ENCODE peak calls at places on chromosomes 2 and 18, in four cellular contexts. J is A549, E is GM12878, Z is HepG2. C is an unnamed sample.
A peak's percentile ranks its signal among the peaks of the same experiment; 100 is the strongest.

GRCh38 chr2:14272396-14273077 is 360.0 kb upstream of the LRATD1 start:
- DNase-seq in E (no peak), Z (no peak), J (no peak), C (no peak)

GRCh38 chr18:12423820-12424219 is 16.1 kb downstream of the PRELID3A start:
- DNase-seq in Z (no peak), E (no peak), J (no peak), C (no peak)

GRCh38 chr2:45860136-45861106 is 208.9 kb downstream of the PRKCE start:
- DNase-seq in E (no peak), Z (peak; percentile 16), J (no peak), C (no peak)

GRCh38 chr2:130805613-130806012 is 31.1 kb upstream of the ARHGEF4 start:
- DNase-seq in E (no peak), J (no peak), Z (no peak), C (no peak)

GRCh38 chr2:167857406-167857805 is 390.0 kb downstream of the STK39 start:
- DNase-seq in J (no peak), E (no peak), Z (no peak), C (no peak)

GRCh38 chr2:53208815-53209214 is 558.8 kb upstream of the CHAC2 start:
- DNase-seq in E (no peak), J (no peak), Z (no peak), C (no peak)

GRCh38 chr2:66872926-66873714 is 438.2 kb downstream of the MEIS1 start:
- DNase-seq in Z (no peak), J (no peak), E (no peak), C (no peak)

GRCh38 chr18:23401400-23402347 is 51.4 kb upstream of the RIOK3 start:
- DNase-seq in J (no peak), E (no peak), Z (peak; percentile 81), C (no peak)

GRCh38 chr18:23135679-23136325 is 517 bp downstream of the CABLES1 start:
- DNase-seq in Z (no peak), E (no peak), J (no peak), C (no peak)

GRCh38 chr2:101704816-101705565 is 7.5 kb downstream of the MAP4K4 start:
- DNase-seq in Z (no peak), E (no peak), J (no peak), C (no peak)

GRCh38 chr2:38581193-38582147 is 21.3 kb downstream of the HNRNPLL start:
- DNase-seq in J (no peak), Z (peak; percentile 80), E (peak; percentile 23), C (peak; percentile 24)

GRCh38 chr2:36294290-36294689 is 61.3 kb upstream of the CRIM1 start:
- DNase-seq in E (no peak), J (no peak), Z (no peak), C (no peak)

GRCh38 chr2:209929369-209929768 is 73.1 kb upstream of the RPE start:
- DNase-seq in E (no peak), Z (no peak), J (no peak), C (no peak)

GRCh38 chr2:209936106-209936663 is 66.3 kb upstream of the RPE start:
- DNase-seq in J (no peak), E (no peak), Z (no peak), C (no peak)

GRCh38 chr2:209937893-209938292 is 64.5 kb upstream of the RPE start:
- DNase-seq in E (no peak), J (no peak), Z (peak; percentile 5), C (no peak)

GRCh38 chr2:209938906-209939305 is 63.5 kb upstream of the RPE start:
- DNase-seq in E (no peak), Z (no peak), J (no peak), C (no peak)

DNA sequence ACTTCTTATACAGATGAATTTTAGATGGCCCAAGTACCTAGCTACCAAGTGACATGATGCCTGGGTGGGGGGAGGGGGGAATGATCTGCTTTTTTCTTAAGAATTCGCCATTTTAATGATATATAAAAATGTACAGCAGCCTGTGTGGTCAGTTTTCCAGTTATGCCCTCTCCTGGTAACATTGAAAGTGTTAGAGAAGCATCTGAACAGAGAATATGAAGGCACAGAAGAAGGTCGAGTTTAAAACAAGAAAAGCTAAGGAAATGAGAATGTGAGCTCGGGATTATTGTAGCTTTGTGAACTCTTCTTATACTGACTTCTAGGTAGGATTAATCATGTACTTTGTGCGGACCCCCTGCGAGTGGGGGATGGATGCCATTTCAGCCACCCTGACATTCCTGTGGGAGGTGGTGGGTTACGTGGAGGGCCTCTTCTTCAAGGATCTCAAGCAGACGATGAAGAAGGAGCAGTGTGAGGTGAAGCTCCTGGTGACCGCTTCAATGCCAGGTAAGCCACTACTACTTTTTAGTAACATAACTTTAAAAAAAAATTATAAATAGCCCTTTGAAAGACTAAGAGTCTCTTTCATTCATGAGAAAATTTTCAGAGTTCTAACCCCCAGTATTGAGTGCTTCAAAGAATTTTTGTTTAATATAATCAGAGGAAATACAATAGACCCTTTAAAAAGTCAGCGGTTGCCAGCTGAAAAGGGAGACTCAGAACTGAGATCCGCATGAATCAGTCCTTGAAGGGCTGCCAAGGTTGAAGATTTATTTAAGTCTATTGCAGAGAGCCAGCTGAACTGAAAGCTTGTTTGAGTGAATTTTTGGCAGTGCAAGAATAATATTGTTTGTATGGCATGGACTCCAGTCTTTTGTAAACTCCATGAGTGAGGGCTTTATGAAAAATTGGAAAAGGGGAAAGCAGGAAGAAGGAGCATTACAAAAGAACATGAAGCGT is 68.7 kb upstream of the RPE start:
- DNase-seq in E (no peak), J (no peak), Z (no peak), C (no peak)
- TF ChIP-seq USF2 in E (no peak), J (no peak), Z (no peak), C (no peak)

GRCh38 chr2:65749549-65749948 is 317.1 kb upstream of the SPRED2 start:
- DNase-seq in J (no peak), Z (no peak), E (no peak), C (no peak)
- TF ChIP-seq POLR2AphosphoS2 in J (no peak), Z (no peak), E (no peak), C (no peak)

GRCh38 chr2:127174977-127175376 is 45.1 kb downstream of the CYP27C1 start:
- DNase-seq in E (no peak), J (no peak), Z (no peak), C (no peak)

GRCh38 chr2:127177617-127178278 is 42.4 kb downstream of the CYP27C1 start:
- DNase-seq in Z (no peak), J (no peak), E (no peak), C (no peak)

GRCh38 chr2:127175406-127175805 is 44.7 kb downstream of the CYP27C1 start:
- DNase-seq in Z (no peak), E (no peak), J (no peak), C (no peak)

GRCh38 chr2:127175821-127176354 is 44.2 kb downstream of the CYP27C1 start:
- DNase-seq in Z (no peak), J (no peak), E (no peak), C (no peak)

DNA sequence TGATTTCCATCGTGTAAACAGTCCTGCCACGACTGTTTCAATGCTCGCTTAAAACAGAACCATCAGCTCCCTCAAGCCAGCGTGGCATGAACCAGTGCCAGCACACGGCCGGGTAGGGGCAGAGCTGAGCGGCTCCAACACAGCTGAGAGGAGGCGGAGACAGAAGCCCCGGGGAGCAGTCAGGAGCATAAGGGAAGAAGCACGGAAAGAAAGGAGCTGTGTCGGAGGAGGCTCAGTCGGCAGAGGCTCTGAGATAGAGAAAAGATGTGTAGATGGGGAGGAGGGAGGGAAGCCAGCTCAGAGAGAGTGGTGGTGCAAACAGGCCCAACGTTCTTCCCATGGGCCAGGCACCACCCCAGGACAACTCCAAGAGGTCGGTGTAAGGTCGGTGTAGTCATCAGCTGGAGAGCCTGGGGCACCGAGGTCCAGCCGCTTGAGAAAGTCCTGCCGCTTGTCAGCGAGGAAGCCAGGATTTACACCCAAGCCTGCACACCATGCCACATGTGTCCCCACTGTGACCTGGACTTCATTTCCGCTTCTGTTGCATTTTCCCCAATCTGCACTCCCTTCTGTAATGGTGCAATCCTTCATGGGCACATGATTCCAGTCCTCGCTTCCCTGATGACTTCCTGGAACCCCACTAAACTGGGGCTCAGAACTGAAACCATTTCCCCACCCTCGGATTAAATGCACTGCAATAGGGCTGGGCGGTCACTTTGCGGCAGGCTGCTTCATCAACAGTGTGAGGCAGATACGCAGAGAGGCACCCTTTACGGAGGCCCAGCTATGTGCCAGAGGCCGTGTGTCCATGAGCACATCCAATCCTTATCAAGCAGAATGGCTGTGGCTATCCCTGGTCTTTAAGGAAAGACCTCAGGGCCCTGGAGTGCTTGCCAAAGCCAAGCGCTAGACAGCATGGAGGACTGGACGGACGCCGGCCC is 43.5 kb downstream of the CYP27C1 start:
- DNase-seq in J (no peak), E (no peak), Z (no peak), C (no peak)
- TF ChIP-seq POLR2A in J (no peak), E (no peak), Z (no peak), C (no peak)

GRCh38 chr2:133633851-133634250 is 65.6 kb upstream of the NCKAP5 start:
- DNase-seq in Z (no peak), J (no peak), E (no peak), C (no peak)
- TF ChIP-seq USF2 in Z (no peak), J (no peak), E (no peak), C (no peak)

DNA sequence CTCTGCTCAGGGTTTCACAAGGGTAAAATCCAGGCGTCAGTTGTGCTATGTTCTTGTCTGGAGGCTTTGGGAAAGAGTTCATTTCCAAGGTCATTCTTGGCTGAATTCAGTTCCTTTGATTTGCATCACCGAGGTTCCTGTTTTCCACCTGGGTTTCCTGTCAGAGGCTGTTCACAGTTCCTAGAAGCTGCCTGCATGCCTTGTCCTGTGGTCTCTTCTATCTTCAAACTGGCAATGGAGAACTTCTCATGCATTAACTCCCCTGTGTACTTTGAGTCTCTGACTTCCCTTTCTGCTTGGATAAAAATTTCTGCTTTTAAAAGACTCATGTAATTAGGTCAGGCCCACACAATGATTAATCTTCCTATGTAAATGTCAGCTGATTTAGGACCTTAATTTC is 499.3 kb upstream of the FANCL start:
- DNase-seq in Z (no peak), J (no peak), E (no peak), C (no peak)
- TF ChIP-seq POLR2AphosphoS2 in Z (no peak), J (no peak), E (no peak), C (no peak)

DNA sequence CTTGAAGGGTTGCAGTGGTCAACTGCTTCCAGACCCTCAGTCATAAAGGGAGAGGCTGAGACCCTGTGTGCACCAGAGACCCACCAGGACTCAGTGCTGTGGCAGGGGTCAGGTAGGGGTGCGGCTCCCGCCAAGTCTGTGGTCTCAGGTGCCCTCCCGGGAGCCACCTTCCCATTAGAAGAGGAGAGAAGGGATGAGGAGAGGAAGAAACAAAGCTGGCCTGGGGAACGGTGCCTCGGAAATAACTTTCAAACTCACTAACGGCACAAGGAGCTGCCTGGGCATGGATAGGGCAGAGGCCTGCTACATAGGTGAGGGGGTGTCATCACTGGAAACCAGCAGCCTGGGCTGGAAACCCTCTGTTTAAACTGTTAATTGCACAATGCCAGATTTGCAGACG is 84.9 kb downstream of the TPO start:
- DNase-seq in Z (no peak), J (no peak), E (no peak), C (no peak)
- TF ChIP-seq POLR2A in Z (no peak), J (no peak), E (no peak), C (no peak)

GRCh38 chr2:177242136-177242987 is 22.2 kb downstream of the NFE2L2 start:
- DNase-seq in J (peak; percentile 82), E (no peak), Z (peak; percentile 70), C (no peak)
- TF ChIP-seq USF2 in J (no peak), E (no peak), Z (no peak), C (no peak)

GRCh38 chr18:36440614-36441013 is 143.1 kb downstream of the FHOD3 start:
- DNase-seq in Z (no peak), J (no peak), E (no peak), C (no peak)
- TF ChIP-seq POLR2AphosphoS2 in Z (no peak), J (no peak), E (no peak), C (no peak)

C was measured in K562.